ENCODE peak calls at places on chromosome 16, in eight cellular contexts. Z is PC-9; M is naive thymus-derived CD4-positive, alpha-beta T cell; J is thoracic aorta; B is suprapubic skin; P is ovary; X is A549; U is neuronal stem cell. F is an unnamed sample.

GRCh38 chr16:19706846-19707245 is 11.2 kb downstream of the KNOP1 start:
- DNase-seq in Z (no peak), M (no peak), J (no peak), B (no peak), P (no peak), X (no peak), U (no peak), F (no peak)

GRCh38 chr16:726438-727290 is at the start of the genes CCDC78 and HAGHL:
- DNase-seq in Z (peak; percentile 75), M (peak; percentile 72), J (no peak), B (no peak), P (peak; percentile 55), X (no peak), U (no peak), F (peak; percentile 39)

GRCh38 chr16:54280751-54281150 is 5.8 kb downstream of the IRX3 start:
- DNase-seq in Z (no peak), M (no peak), J (no peak), B (peak; percentile 38), P (no peak), X (no peak), U (no peak), F (no peak)

GRCh38 chr16:80666378-80667257 is 125.8 kb downstream of the DYNLRB2 start:
- DNase-seq in Z (no peak), M (no peak), J (no peak), B (no peak), P (no peak), X (no peak), U (no peak), F (no peak)

GRCh38 chr16:31535737-31536136 is 8.0 kb downstream of the AHSP start:
- DNase-seq in Z (no peak), M (no peak), J (no peak), B (no peak), P (no peak), X (no peak), U (no peak), F (no peak)

GRCh38 chr16:87965417-87965816 is 14.2 kb downstream of the BANP start:
- DNase-seq in Z (no peak), M (no peak), J (no peak), B (no peak), P (no peak), X (no peak), U (no peak), F (no peak)

GRCh38 chr16:667780-668518 is at the start of gene RHOT2:
- DNase-seq in Z (peak; percentile 97), M (peak; percentile 99), J (peak; percentile 72), B (peak; percentile 94), P (peak; percentile 94), X (peak; percentile 63), U (peak; percentile 89), F (peak; percentile 88)

GRCh38 chr16:67017810-67018488 is 11.0 kb upstream of the CBFB start:
- DNase-seq in Z (peak; percentile 86), M (peak; percentile 86), J (no peak), B (peak; percentile 41), P (peak; percentile 49), X (peak; percentile 93), U (peak; percentile 82), F (peak; percentile 79)

GRCh38 chr16:46649571-46649970 is 28.4 kb upstream of the SHCBP1 start:
- DNase-seq in Z (no peak), M (no peak), J (no peak), B (no peak), P (no peak), X (no peak), U (no peak), F (no peak)

GRCh38 chr16:59180083-59180476 is 446.0 kb upstream of the GOT2 start:
- DNase-seq in Z (no peak), M (no peak), J (no peak), B (no peak), P (no peak), X (peak; percentile 13), U (no peak), F (no peak)

GRCh38 chr16:71406724-71407123 is 35.1 kb downstream of the TLE7 start:
- DNase-seq in Z (no peak), M (no peak), J (no peak), B (no peak), P (no peak), X (no peak), U (no peak), F (no peak)

GRCh38 chr16:68031951-68032350 is 8.9 kb downstream of the DUS2 start:
- DNase-seq in Z (peak; percentile 80), M (no peak), J (no peak), B (no peak), P (no peak), X (no peak), U (no peak), F (no peak)

GRCh38 chr16:88452485-88453216 is 429 bp upstream of the ZFPM1 start:
- DNase-seq in Z (peak; percentile 99), M (peak; percentile 100), J (peak; percentile 87), B (peak; percentile 97), P (peak; percentile 99), X (peak; percentile 95), U (peak; percentile 97), F (peak; percentile 96)

GRCh38 chr16:67243481-67243880 is 3.8 kb downstream of the FHOD1 start:
- DNase-seq in Z (no peak), M (no peak), J (no peak), B (no peak), P (no peak), X (no peak), U (no peak), F (no peak)

GRCh38 chr16:88855736-88856121 is 1.0 kb downstream of the GALNS start:
- DNase-seq in Z (no peak), M (no peak), J (no peak), B (no peak), P (peak; percentile 46), X (no peak), U (no peak), F (no peak)

GRCh38 chr16:22375117-22375962 is 921 bp upstream of the CDR2 start:
- DNase-seq in Z (no peak), M (no peak), J (no peak), B (no peak), P (no peak), X (no peak), U (no peak), F (no peak)

GRCh38 chr16:50684823-50685455 is 3.8 kb upstream of the SNX20 start:
- DNase-seq in Z (no peak), M (peak; percentile 43), J (no peak), B (no peak), P (no peak), X (no peak), U (no peak), F (no peak)

GRCh38 chr16:57633383-57634064 is 5.1 kb downstream of the ADGRG1 start:
- DNase-seq in Z (no peak), M (no peak), J (no peak), B (no peak), P (no peak), X (no peak), U (no peak), F (no peak)
- H3K4me1 ChIP-seq in Z (peaks cover 67% of the 10 kb centered on the region), M (no peaks in the 10 kb centered on the region), J (no peaks in the 10 kb centered on the region), B (peaks cover 89% of the 10 kb centered on the region), P (peaks cover 2% of the 10 kb centered on the region), X (peaks cover 85% of the 10 kb centered on the region), U (peaks cover 48% of the 10 kb centered on the region), F (peaks cover 28% of the 10 kb centered on the region)

DNA sequence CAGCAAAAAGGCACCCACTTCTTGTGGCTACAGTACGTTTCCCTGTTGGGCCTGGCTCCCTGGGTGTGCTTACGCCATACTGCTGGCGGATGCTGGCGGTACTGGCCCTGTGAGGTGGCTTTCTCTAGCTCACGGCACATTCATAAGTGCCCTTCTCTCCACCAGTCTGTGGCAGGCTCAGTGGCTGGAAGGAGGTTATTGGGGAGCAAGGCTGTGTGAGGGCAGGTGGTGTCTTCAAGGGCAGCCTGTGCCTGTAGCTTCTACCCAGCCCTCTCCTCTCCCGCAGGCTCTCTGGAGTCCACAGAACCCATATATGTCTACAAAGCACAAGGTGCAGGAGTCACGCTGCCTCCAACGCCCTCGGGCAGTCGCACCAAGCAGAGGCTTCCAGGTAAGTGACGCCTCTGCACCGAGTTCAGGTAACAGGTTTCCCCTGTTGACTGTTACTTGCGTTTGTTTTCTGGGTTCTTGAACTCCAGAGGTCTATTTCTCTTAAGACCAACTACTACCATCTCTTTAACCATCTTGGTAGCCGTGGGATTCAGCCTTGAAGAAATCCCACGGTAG is 20.6 kb downstream of the NTAN1 start:
- DNase-seq in Z (no peak), M (no peak), J (no peak), B (peak; percentile 60), P (no peak), X (no peak), U (no peak), F (no peak)
- H3K4me1 ChIP-seq in Z (no peaks in the 10 kb centered on the region), M (peaks cover 4% of the 10 kb centered on the region), J (no peaks in the 10 kb centered on the region), B (peaks cover 13% of the 10 kb centered on the region), P (no peaks in the 10 kb centered on the region), X (no peaks in the 10 kb centered on the region), U (peaks cover 2% of the 10 kb centered on the region), F (no peaks in the 10 kb centered on the region)

DNA sequence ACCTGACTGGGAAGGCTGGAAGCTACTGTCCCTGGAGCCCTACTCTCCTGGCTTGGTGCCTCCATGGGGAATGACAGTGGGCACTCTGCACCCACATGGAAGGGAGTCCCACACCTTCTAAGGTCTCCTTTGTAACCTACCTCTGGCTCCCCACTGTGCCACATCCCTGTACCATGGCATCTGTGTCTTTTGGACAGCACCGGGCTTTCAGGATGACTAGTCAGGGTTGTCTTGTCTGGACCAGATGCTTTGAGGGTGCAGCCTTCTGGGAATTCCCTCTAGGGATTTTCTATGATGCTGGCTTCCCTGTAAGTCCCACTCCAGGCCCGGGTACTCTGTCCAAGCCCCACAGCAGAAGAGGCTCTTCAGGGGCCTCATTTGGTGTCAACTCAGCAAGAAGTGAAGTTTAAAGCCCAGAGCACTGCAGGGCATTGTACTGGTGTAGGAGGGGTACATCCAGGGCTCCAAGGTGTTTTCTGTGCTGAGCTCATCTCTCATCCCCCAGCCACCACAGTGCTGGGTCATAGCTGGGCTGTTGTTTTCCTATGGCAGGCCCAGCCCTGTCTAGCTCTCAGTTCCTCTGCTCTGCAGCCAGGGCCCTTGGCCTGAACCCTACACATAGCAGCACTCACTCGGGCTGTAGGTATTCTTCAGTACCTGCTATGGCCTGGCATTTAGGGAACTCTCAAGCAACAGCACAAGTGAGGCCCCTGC is 255.3 kb downstream of the CPPED1 start:
- DNase-seq in Z (no peak), M (no peak), J (no peak), B (no peak), P (no peak), X (no peak), U (no peak), F (no peak)
- H3K4me1 ChIP-seq in Z (no peaks in the 10 kb centered on the region), M (no peaks in the 10 kb centered on the region), J (no peaks in the 10 kb centered on the region), B (peaks cover 22% of the 10 kb centered on the region), P (no peaks in the 10 kb centered on the region), X (no peaks in the 10 kb centered on the region), U (peaks cover 26% of the 10 kb centered on the region), F (no peaks in the 10 kb centered on the region)

GRCh38 chr16:69413045-69413664 is 11.3 kb upstream of the CYB5B start:
- DNase-seq in Z (no peak), M (peak; percentile 4), J (no peak), B (no peak), P (no peak), X (no peak), U (no peak), F (no peak)

GRCh38 chr16:69408451-69408850 is 16.0 kb upstream of the CYB5B start:
- DNase-seq in Z (peak; percentile 11), M (no peak), J (no peak), B (peak; percentile 72), P (no peak), X (no peak), U (no peak), F (no peak)

GRCh38 chr16:69412287-69412686 is 12.1 kb upstream of the CYB5B start:
- DNase-seq in Z (no peak), M (no peak), J (no peak), B (no peak), P (no peak), X (no peak), U (no peak), F (no peak)

GRCh38 chr16:69410285-69410990 is 14.0 kb upstream of the CYB5B start:
- DNase-seq in Z (no peak), M (no peak), J (no peak), B (no peak), P (no peak), X (peak; percentile 33), U (no peak), F (no peak)

GRCh38 chr16:69411064-69411985 is 13.1 kb upstream of the CYB5B start:
- DNase-seq in Z (no peak), M (no peak), J (no peak), B (no peak), P (no peak), X (no peak), U (no peak), F (no peak)
- H3K4me1 ChIP-seq in Z (peaks cover 47% of the 10 kb centered on the region), M (no peaks in the 10 kb centered on the region), J (peaks cover 6% of the 10 kb centered on the region), B (peaks cover 17% of the 10 kb centered on the region), P (peaks cover 1% of the 10 kb centered on the region), X (peaks cover 61% of the 10 kb centered on the region), U (no peaks in the 10 kb centered on the region), F (peaks cover under 1% of the 10 kb centered on the region)

F was measured in prostate gland.